ENCODE peak calls at places on chromosomes 13 and 19, in eight cellular contexts. L is heart right ventricle, F is heart left ventricle, X is OCI-LY7, W is cardiac muscle cell, G is vagina, Z is AG04450, H is body of pancreas. V is an unnamed sample.

GRCh38 chr13:52780092-52780491 is 40.5 kb upstream of the CNMD start:
- DNase-seq in L (no peak), F (no peak), X (peak; percentile 5), W (no peak), G (no peak), Z (no peak), H (no peak), V (no peak)

GRCh38 chr13:113879506-113880360 is 15.9 kb upstream of the GAS6 start:
- DNase-seq in L (peak; percentile 48), F (no peak), X (no peak), W (peak; percentile 43), G (peak; percentile 67), Z (no peak), H (peak; percentile 3), V (no peak)

GRCh38 chr13:35630551-35631275 is 154.2 kb upstream of the MAB21L1 start:
- DNase-seq in L (no peak), F (no peak), X (peak; percentile 54), W (peak; percentile 75), G (no peak), Z (peak; percentile 16), H (no peak), V (no peak)

GRCh38 chr19:56158170-56158757 is 17.2 kb downstream of the ZNF444 start:
- DNase-seq in L (no peak), F (no peak), X (no peak), W (no peak), G (no peak), Z (no peak), H (no peak), V (no peak)

GRCh38 chr13:20127563-20128458 is 33.0 kb downstream of the GJA3 start:
- DNase-seq in L (peak; percentile 78), F (peak; percentile 77), X (no peak), W (peak; percentile 69), G (no peak), Z (no peak), H (peak; percentile 75), V (no peak)

GRCh38 chr19:13396256-13397080 is 109.8 kb downstream of the CACNA1A start:
- DNase-seq in L (peak; percentile 27), F (no peak), X (peak; percentile 54), W (peak; percentile 66), G (no peak), Z (peak; percentile 33), H (peak; percentile 22), V (no peak)

GRCh38 chr13:25171517-25172302 is at the start of gene AMER2:
- DNase-seq in L (peak; percentile 22), F (no peak), X (no peak), W (peak; percentile 70), G (no peak), Z (no peak), H (peak; percentile 51), V (no peak)

GRCh38 chr13:82678052-82678451 is 1204.2 kb downstream of the SLITRK1 start:
- DNase-seq in L (no peak), F (no peak), X (no peak), W (no peak), G (no peak), Z (no peak), H (no peak), V (no peak)

GRCh38 chr19:1469936-1470863 is 8.8 kb downstream of the C19orf25 start:
- DNase-seq in L (peak; percentile 59), F (peak; percentile 54), X (peak; percentile 58), W (peak; percentile 48), G (no peak), Z (no peak), H (no peak), V (no peak)

GRCh38 chr13:32262619-32263018 is 52.5 kb downstream of the ZAR1L start:
- DNase-seq in L (no peak), F (no peak), X (no peak), W (no peak), G (no peak), Z (no peak), H (no peak), V (no peak)

GRCh38 chr19:38527466-38528136 is 90.2 kb downstream of the MAP4K1 start:
- DNase-seq in L (no peak), F (no peak), X (peak; percentile 41), W (no peak), G (no peak), Z (no peak), H (no peak), V (no peak)

GRCh38 chr13:25657062-25657588 is 285.4 kb downstream of the ATP8A2 start:
- DNase-seq in L (no peak), F (no peak), X (no peak), W (no peak), G (no peak), Z (no peak), H (no peak), V (no peak)

GRCh38 chr13:43551897-43552456 is 234.8 kb downstream of the ENOX1 start:
- DNase-seq in L (no peak), F (no peak), X (no peak), W (no peak), G (no peak), Z (no peak), H (no peak), V (no peak)

GRCh38 chr13:35879111-35879510 is 252.1 kb downstream of the DCLK1 start:
- DNase-seq in L (no peak), F (no peak), X (no peak), W (no peak), G (no peak), Z (no peak), H (no peak), V (no peak)

GRCh38 chr19:50818859-50819472 is 4.6 kb downstream of the KLK1 start:
- DNase-seq in L (no peak), F (no peak), X (peak; percentile 51), W (no peak), G (no peak), Z (no peak), H (peak; percentile 67), V (no peak)

GRCh38 chr13:48730971-48731658 is 77.4 kb downstream of the CYSLTR2 start:
- DNase-seq in L (no peak), F (no peak), X (no peak), W (no peak), G (no peak), Z (no peak), H (no peak), V (no peak)

GRCh38 chr13:51800456-51800855 is 3.5 kb downstream of the DHRS12 start:
- DNase-seq in L (no peak), F (no peak), X (no peak), W (no peak), G (no peak), Z (no peak), H (no peak), V (no peak)

GRCh38 chr19:1254081-1254527 is 5.7 kb downstream of the MIDN start:
- DNase-seq in L (no peak), F (peak; percentile 70), X (no peak), W (no peak), G (no peak), Z (no peak), H (no peak), V (no peak)

GRCh38 chr13:60620611-60621395 is 223.8 kb downstream of the TDRD3 start:
- DNase-seq in L (no peak), F (no peak), X (no peak), W (no peak), G (no peak), Z (no peak), H (no peak), V (no peak)

GRCh38 chr13:60613080-60613479 is 216.1 kb downstream of the TDRD3 start:
- DNase-seq in L (no peak), F (no peak), X (no peak), W (no peak), G (no peak), Z (no peak), H (no peak), V (no peak)

GRCh38 chr13:60619461-60619860 is 222.4 kb downstream of the TDRD3 start:
- DNase-seq in L (no peak), F (no peak), X (no peak), W (no peak), G (no peak), Z (no peak), H (no peak), V (no peak)

GRCh38 chr13:60623131-60623530 is 226.1 kb downstream of the TDRD3 start:
- DNase-seq in L (no peak), F (no peak), X (no peak), W (no peak), G (no peak), Z (no peak), H (no peak), V (no peak)

GRCh38 chr13:60617863-60618733 is 221.1 kb downstream of the TDRD3 start:
- DNase-seq in L (no peak), F (no peak), X (no peak), W (peak; percentile 14), G (no peak), Z (no peak), H (no peak), V (no peak)
- TF ChIP-seq CTCF in L (no peak), F (no peak), X (peak; percentile 13), W (peak; percentile 56), G (no peak), Z (peak; percentile 46), H (no peak), V (no peak)

DNA sequence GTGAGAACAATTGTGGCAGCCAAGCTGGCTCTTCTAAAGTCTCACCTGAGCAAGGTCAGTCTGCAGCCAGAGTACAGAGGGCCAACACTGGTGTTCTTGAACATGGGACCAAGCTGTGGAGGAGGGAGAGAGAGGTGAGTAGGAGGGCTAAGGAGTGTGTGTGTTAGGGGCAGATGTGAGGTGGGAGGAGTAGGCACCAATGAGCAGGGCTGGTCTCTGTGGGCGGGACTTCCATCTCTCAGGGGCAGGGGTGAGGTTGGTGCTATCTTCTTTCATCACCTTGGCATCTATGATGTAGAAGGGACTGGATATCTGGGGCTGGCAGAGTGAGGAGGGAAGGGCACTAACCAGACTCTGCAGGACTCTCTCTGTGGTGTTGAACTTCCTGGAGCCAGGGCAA is 72.4 kb downstream of the MBD3L1 start:
- DNase-seq in L (no peak), F (no peak), X (no peak), W (no peak), G (no peak), Z (no peak), H (no peak), V (no peak)
- H3K9me3 ChIP-seq in L (no peaks in the 10 kb centered on the region), F (no peaks in the 10 kb centered on the region), X (no peaks in the 10 kb centered on the region), W (no peaks in the 10 kb centered on the region), G (no peaks in the 10 kb centered on the region), Z (peaks cover 28% of the 10 kb centered on the region), H (no peaks in the 10 kb centered on the region), V (no peaks in the 10 kb centered on the region)

GRCh38 chr19:16324384-16325160 is at the start of gene KLF2:
- DNase-seq in L (peak; percentile 97), F (peak; percentile 96), X (peak; percentile 86), W (peak; percentile 95), G (no peak), Z (peak; percentile 67), H (peak; percentile 89), V (peak; percentile 69)
- H3K27ac ChIP-seq in L (peak within 1 kb of the TSS; percentile 94), F (peak within 1 kb of the TSS; percentile 98), X (no peak within 1 kb of the TSS), W (peak within 1 kb of the TSS; percentile 83), G (peak within 1 kb of the TSS; percentile 97), Z (peak within 1 kb of the TSS; percentile 87), H (peak within 1 kb of the TSS; percentile 50), V (peak within 1 kb of the TSS; percentile 99)

DNA sequence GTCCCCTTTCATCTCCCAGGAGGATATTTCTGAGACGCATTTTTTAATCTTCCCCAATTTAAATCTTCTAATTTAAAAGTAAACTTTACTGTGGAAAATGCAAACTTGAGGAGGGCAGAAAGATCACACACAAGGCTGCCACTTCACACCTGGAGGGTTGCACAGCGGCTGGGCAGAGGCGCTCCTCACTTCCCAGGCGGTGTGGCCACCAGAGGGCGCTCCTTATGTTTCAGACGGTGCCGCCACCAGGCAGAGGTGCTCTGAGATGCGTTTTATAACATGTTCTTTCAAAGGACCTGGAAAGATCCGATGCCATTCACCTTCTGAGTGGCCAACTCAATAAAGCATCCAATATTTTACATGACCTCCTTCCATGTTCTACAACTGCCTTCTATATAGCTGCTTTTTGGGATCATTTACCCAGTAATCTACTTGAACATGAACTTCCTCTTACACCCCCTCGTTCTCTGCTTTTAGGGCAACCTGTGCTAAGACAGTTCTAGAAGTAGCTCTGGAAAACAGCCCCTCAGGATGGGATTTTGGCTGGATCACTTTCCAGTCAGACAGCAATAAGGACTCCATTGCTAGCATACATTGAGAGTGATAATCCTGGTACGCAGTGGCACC is 14.8 kb upstream of the MTUS2 start:
- DNase-seq in L (peak; percentile 48), F (no peak), X (peak; percentile 35), W (peak; percentile 12), G (no peak), Z (no peak), H (no peak), V (no peak)
- TF ChIP-seq CTCF in L (peak; percentile 52), F (peak; percentile 27), X (peak; percentile 82), W (peak; percentile 46), G (no peak), Z (no peak), H (no peak), V (peak; percentile 55)